ENCODE peak calls at places on chromosomes 11 and 22, in ten cellular contexts. T, N, M, P, Z, X, F, R, B and Y are unnamed samples.

GRCh38 chr11:73198677-73199076 is 19.4 kb upstream of the P2RY2 start:
- DNase-seq in F (no peak), T (peak), M (no peak), X (no peak), N (no peak), P (peak), R (no peak), Z (no peak), B (no peak), Y (no peak)

GRCh38 chr11:100543386-100543785 is 143.7 kb upstream of the ARHGAP42 start:
- DNase-seq in B (no peak), F (no peak), R (no peak), P (no peak), T (no peak), N (no peak), X (no peak), M (no peak), Z (no peak), Y (no peak)

GRCh38 chr11:540583-541432 is 3.5 kb downstream of the LRRC56 start:
- DNase-seq in M (no peak), T (no peak), B (no peak), P (no peak), R (no peak), F (no peak), N (no peak), Z (no peak), X (no peak), Y (no peak)

GRCh38 chr11:63909621-63910506 is 7.1 kb downstream of the RCOR2 start:
- DNase-seq in R (no peak), N (no peak), F (peak), X (no peak), Z (no peak), P (no peak), B (no peak), M (no peak), T (no peak), Y (no peak)

GRCh38 chr11:83374311-83374710 is 88.1 kb upstream of the CCDC90B start:
- DNase-seq in M (no peak), P (no peak), F (no peak), X (no peak), B (no peak), N (no peak), T (no peak), Z (no peak), R (no peak), Y (no peak)

GRCh38 chr11:99631618-99632017 is 610.9 kb downstream of the CNTN5 start:
- DNase-seq in R (no peak), T (no peak), F (no peak), P (no peak), M (no peak), X (no peak), B (no peak), Z (no peak), N (no peak), Y (no peak)

GRCh38 chr11:118998822-118999221 is 884 bp downstream of the CENATAC start:
- DNase-seq in Z (no peak), N (peak), B (no peak), M (no peak), P (peak), T (peak), R (no peak), X (no peak), F (no peak), Y (no peak)

GRCh38 chr11:34595960-34596359 is 24.9 kb upstream of the EHF start:
- DNase-seq in R (no peak), F (no peak), M (no peak), T (no peak), B (no peak), P (no peak), Z (no peak), X (no peak), N (no peak), Y (no peak)

GRCh38 chr11:56911312-56911711 is 77.4 kb upstream of the OR5AK2 start:
- DNase-seq in N (no peak), F (no peak), B (no peak), M (no peak), Z (no peak), R (no peak), T (no peak), X (no peak), P (peak), Y (no peak)

GRCh38 chr11:72985645-72986044 is 156.5 kb downstream of the FCHSD2 start:
- DNase-seq in P (no peak), X (no peak), T (no peak), Z (no peak), R (no peak), M (no peak), F (no peak), B (no peak), N (no peak), Y (no peak)

GRCh38 chr11:117883063-117883462 is 6.6 kb upstream of the FXYD6 start:
- DNase-seq in N (no peak), Z (no peak), B (no peak), R (no peak), T (no peak), M (no peak), F (no peak), P (no peak), X (no peak), Y (peak)

GRCh38 chr22:43053176-43053575 is 36.0 kb downstream of the TTLL1 start:
- DNase-seq in P (no peak), Z (no peak), T (no peak), M (no peak), F (peak), N (no peak), B (no peak), R (no peak), X (no peak), Y (no peak)

GRCh38 chr11:44223261-44223660 is 86.7 kb downstream of the ALX4 start:
- DNase-seq in N (no peak), T (no peak), P (no peak), B (no peak), M (no peak), F (no peak), R (no peak), Z (no peak), X (no peak), Y (no peak)

GRCh38 chr11:119809346-119809745 is 80.3 kb upstream of the NECTIN1 start:
- DNase-seq in Z (no peak), T (no peak), X (no peak), P (no peak), F (peak), B (no peak), M (no peak), R (no peak), N (no peak), Y (no peak)

GRCh38 chr11:28488336-28488735 is 380.1 kb downstream of the METTL15 start:
- DNase-seq in M (no peak), B (no peak), T (no peak), N (no peak), X (no peak), Z (no peak), R (no peak), P (no peak), F (peak), Y (no peak)

GRCh38 chr22:33908201-33909074 is 11.8 kb downstream of the LARGE1 start:
- DNase-seq in T (no peak), B (no peak), R (no peak), X (no peak), F (peak), Z (no peak), N (no peak), P (no peak), M (no peak), Y (no peak)

GRCh38 chr11:61683116-61683515 is 2.9 kb downstream of the DAGLA start:
- DNase-seq in B (peak), F (no peak), T (no peak), N (no peak), P (no peak), Z (no peak), X (no peak), M (no peak), R (no peak), Y (no peak)

GRCh38 chr11:88538088-88538487 is 200.6 kb upstream of the CTSC start:
- DNase-seq in M (no peak), F (no peak), T (peak), P (no peak), R (no peak), Z (no peak), X (no peak), B (no peak), N (no peak), Y (no peak)

GRCh38 chr11:61163714-61164609 is 2.7 kb upstream of the VPS37C start:
- DNase-seq in T (no peak), B (no peak), Z (no peak), M (no peak), P (no peak), F (no peak), N (no peak), R (no peak), X (no peak), Y (no peak)